ENCODE peak calls at places on chromosomes 13 and 19, in four cellular contexts. S is amniotic stem cell, T is non-pigmented ciliary epithelial cell, Y is amygdala. U is an unnamed sample.

GRCh38 chr13:20997301-20998061 is 63.9 kb downstream of the LATS2 start:
- DNase-seq in S (peak; percentile 94), T (peak; percentile 80), Y (no peak), U (peak; percentile 98)

GRCh38 chr19:1725100-1726064 is 27.9 kb upstream of the ONECUT3 start:
- DNase-seq in S (no peak), T (no peak), Y (peak; percentile 38), U (no peak)

GRCh38 chr19:6495947-6496346 is 6.2 kb downstream of the TUBB4A start:
- DNase-seq in T (no peak), S (no peak), Y (no peak), U (no peak)

GRCh38 chr19:29675120-29675649 is 9.9 kb downstream of the PLEKHF1 start:
- DNase-seq in T (no peak), Y (no peak), S (no peak), U (no peak)

GRCh38 chr13:89695343-89696257 is 1651.9 kb upstream of the MIR17HG start:
- DNase-seq in Y (no peak), T (no peak), S (no peak), U (no peak)

GRCh38 chr13:30908416-30908980 is 2.4 kb downstream of the MEDAG start:
- DNase-seq in T (no peak), Y (no peak), S (no peak), U (no peak)

GRCh38 chr13:43377955-43378354 is 354.6 kb downstream of the DNAJC15 start:
- DNase-seq in S (no peak), T (no peak), Y (no peak), U (no peak)

GRCh38 chr19:53102701-53103140 is 501 bp downstream of the ZNF160 start:
- DNase-seq in S (no peak), Y (no peak), T (no peak), U (peak; percentile 18)

GRCh38 chr13:28679628-28680027 is 20.7 kb downstream of the POMP start:
- DNase-seq in S (no peak), T (no peak), Y (no peak), U (no peak)